ENCODE peak calls at places on chromosome 21, in nine cellular contexts. One of them, this sample, is unnamed.

GRCh38 chr21:33362044-33362555 is 37.3 kb downstream of the IFNAR1 start:
- ATAC-seq in IMR-90: no peak
- ATAC-seq in heart right ventricle: peak
- ATAC-seq in A549: no peak
- ATAC-seq in upper lobe of right lung: peak
- ATAC-seq in mucosa of descending colon: peak
- ATAC-seq in pancreas: peak
- ATAC-seq in upper lobe of left lung: peak
- ATAC-seq in B cell: peak
- ATAC-seq in this sample: no peak

GRCh38 chr21:42747267-42747701 is 93.9 kb downstream of the PDE9A start:
- ATAC-seq in IMR-90: no peak
- ATAC-seq in heart right ventricle: no peak
- ATAC-seq in A549: no peak
- ATAC-seq in upper lobe of right lung: peak
- ATAC-seq in mucosa of descending colon: peak
- ATAC-seq in pancreas: peak
- ATAC-seq in upper lobe of left lung: peak
- ATAC-seq in B cell: no peak
- ATAC-seq in this sample: no peak

GRCh38 chr21:31354604-31355443 is 10.8 kb upstream of the TIAM1 start:
- ATAC-seq in IMR-90: peak
- ATAC-seq in heart right ventricle: peak
- ATAC-seq in A549: no peak
- ATAC-seq in upper lobe of right lung: peak
- ATAC-seq in mucosa of descending colon: peak
- ATAC-seq in pancreas: peak
- ATAC-seq in upper lobe of left lung: no peak
- ATAC-seq in B cell: no peak
- ATAC-seq in this sample: no peak

GRCh38 chr21:31283025-31283424 is 61.0 kb downstream of the TIAM1 start:
- ATAC-seq in IMR-90: no peak
- ATAC-seq in heart right ventricle: no peak
- ATAC-seq in A549: no peak
- ATAC-seq in upper lobe of right lung: no peak
- ATAC-seq in mucosa of descending colon: peak
- ATAC-seq in pancreas: no peak
- ATAC-seq in upper lobe of left lung: no peak
- ATAC-seq in B cell: no peak
- ATAC-seq in this sample: no peak

GRCh38 chr21:32426592-32427051 is 14.1 kb downstream of the EVA1C start:
- ATAC-seq in IMR-90: peak
- ATAC-seq in heart right ventricle: no peak
- ATAC-seq in A549: peak
- ATAC-seq in upper lobe of right lung: no peak
- ATAC-seq in mucosa of descending colon: no peak
- ATAC-seq in pancreas: no peak
- ATAC-seq in upper lobe of left lung: peak
- ATAC-seq in B cell: no peak
- ATAC-seq in this sample: no peak

GRCh38 chr21:14739590-14739989 is 193.5 kb upstream of the SAMSN1 start:
- ATAC-seq in IMR-90: no peak
- ATAC-seq in heart right ventricle: no peak
- ATAC-seq in A549: no peak
- ATAC-seq in upper lobe of right lung: no peak
- ATAC-seq in mucosa of descending colon: no peak
- ATAC-seq in pancreas: no peak
- ATAC-seq in upper lobe of left lung: no peak
- ATAC-seq in B cell: no peak
- ATAC-seq in this sample: no peak

GRCh38 chr21:30707409-30707808 is 11.2 kb downstream of the KRTAP21-3 start:
- ATAC-seq in IMR-90: no peak
- ATAC-seq in heart right ventricle: no peak
- ATAC-seq in A549: no peak
- ATAC-seq in upper lobe of right lung: no peak
- ATAC-seq in mucosa of descending colon: no peak
- ATAC-seq in pancreas: no peak
- ATAC-seq in upper lobe of left lung: no peak
- ATAC-seq in B cell: no peak
- ATAC-seq in this sample: no peak

GRCh38 chr21:37219766-37220432 is 47.2 kb downstream of the VPS26C start:
- ATAC-seq in IMR-90: no peak
- ATAC-seq in heart right ventricle: no peak
- ATAC-seq in A549: no peak
- ATAC-seq in upper lobe of right lung: no peak
- ATAC-seq in mucosa of descending colon: no peak
- ATAC-seq in pancreas: no peak
- ATAC-seq in upper lobe of left lung: no peak
- ATAC-seq in B cell: no peak
- ATAC-seq in this sample: no peak

GRCh38 chr21:25171438-25171837 is 435.8 kb downstream of the MRPL39 start:
- ATAC-seq in IMR-90: no peak
- ATAC-seq in heart right ventricle: no peak
- ATAC-seq in A549: no peak
- ATAC-seq in upper lobe of right lung: no peak
- ATAC-seq in mucosa of descending colon: no peak
- ATAC-seq in pancreas: no peak
- ATAC-seq in upper lobe of left lung: no peak
- ATAC-seq in B cell: no peak
- ATAC-seq in this sample: no peak

GRCh38 chr21:31667141-31667540 is 7.6 kb downstream of the SOD1 start:
- ATAC-seq in IMR-90: no peak
- ATAC-seq in heart right ventricle: no peak
- ATAC-seq in A549: no peak
- ATAC-seq in upper lobe of right lung: no peak
- ATAC-seq in mucosa of descending colon: no peak
- ATAC-seq in pancreas: no peak
- ATAC-seq in upper lobe of left lung: no peak
- ATAC-seq in B cell: no peak
- ATAC-seq in this sample: no peak

GRCh38 chr21:38668501-38668900 is 137.2 kb upstream of the ETS2 start:
- ATAC-seq in IMR-90: no peak
- ATAC-seq in heart right ventricle: no peak
- ATAC-seq in A549: no peak
- ATAC-seq in upper lobe of right lung: no peak
- ATAC-seq in mucosa of descending colon: peak
- ATAC-seq in pancreas: no peak
- ATAC-seq in upper lobe of left lung: peak
- ATAC-seq in B cell: no peak
- ATAC-seq in this sample: no peak

GRCh38 chr21:44834951-44835646 is 17.2 kb upstream of the SUMO3 start:
- ATAC-seq in IMR-90: no peak
- ATAC-seq in heart right ventricle: no peak
- ATAC-seq in A549: peak
- ATAC-seq in upper lobe of right lung: no peak
- ATAC-seq in mucosa of descending colon: peak
- ATAC-seq in pancreas: no peak
- ATAC-seq in upper lobe of left lung: no peak
- ATAC-seq in B cell: no peak
- ATAC-seq in this sample: no peak

GRCh38 chr21:41032536-41032935 is 135.4 kb upstream of the BACE2 start:
- ATAC-seq in IMR-90: no peak
- ATAC-seq in heart right ventricle: no peak
- ATAC-seq in A549: no peak
- ATAC-seq in upper lobe of right lung: no peak
- ATAC-seq in mucosa of descending colon: no peak
- ATAC-seq in pancreas: no peak
- ATAC-seq in upper lobe of left lung: no peak
- ATAC-seq in B cell: no peak
- ATAC-seq in this sample: no peak

GRCh38 chr21:41024341-41025056 is 143.5 kb upstream of the BACE2 start:
- ATAC-seq in IMR-90: no peak
- ATAC-seq in heart right ventricle: no peak
- ATAC-seq in A549: no peak
- ATAC-seq in upper lobe of right lung: no peak
- ATAC-seq in mucosa of descending colon: no peak
- ATAC-seq in pancreas: peak
- ATAC-seq in upper lobe of left lung: no peak
- ATAC-seq in B cell: no peak
- ATAC-seq in this sample: no peak

GRCh38 chr21:41025057-41025390 is 142.9 kb upstream of the BACE2 start:
- ATAC-seq in IMR-90: no peak
- ATAC-seq in heart right ventricle: no peak
- ATAC-seq in A549: no peak
- ATAC-seq in upper lobe of right lung: no peak
- ATAC-seq in mucosa of descending colon: no peak
- ATAC-seq in pancreas: peak
- ATAC-seq in upper lobe of left lung: no peak
- ATAC-seq in B cell: no peak
- ATAC-seq in this sample: no peak

GRCh38 chr21:41023936-41024335 is 144.0 kb upstream of the BACE2 start:
- ATAC-seq in IMR-90: no peak
- ATAC-seq in heart right ventricle: no peak
- ATAC-seq in A549: no peak
- ATAC-seq in upper lobe of right lung: no peak
- ATAC-seq in mucosa of descending colon: no peak
- ATAC-seq in pancreas: no peak
- ATAC-seq in upper lobe of left lung: no peak
- ATAC-seq in B cell: no peak
- ATAC-seq in this sample: no peak

GRCh38 chr21:41029573-41029972 is 138.4 kb upstream of the BACE2 start:
- ATAC-seq in IMR-90: no peak
- ATAC-seq in heart right ventricle: no peak
- ATAC-seq in A549: no peak
- ATAC-seq in upper lobe of right lung: no peak
- ATAC-seq in mucosa of descending colon: no peak
- ATAC-seq in pancreas: no peak
- ATAC-seq in upper lobe of left lung: no peak
- ATAC-seq in B cell: no peak
- ATAC-seq in this sample: no peak
- TF ChIP-seq CTCF in IMR-90: no peak
- TF ChIP-seq CTCF in heart right ventricle: no peak
- TF ChIP-seq CTCF in A549: no peak
- TF ChIP-seq CTCF in upper lobe of right lung: no peak
- TF ChIP-seq CTCF in mucosa of descending colon: no peak
- TF ChIP-seq CTCF in pancreas: no peak
- TF ChIP-seq CTCF in upper lobe of left lung: no peak
- TF ChIP-seq CTCF in B cell: no peak
- TF ChIP-seq CTCF in this sample: no peak

DNA sequence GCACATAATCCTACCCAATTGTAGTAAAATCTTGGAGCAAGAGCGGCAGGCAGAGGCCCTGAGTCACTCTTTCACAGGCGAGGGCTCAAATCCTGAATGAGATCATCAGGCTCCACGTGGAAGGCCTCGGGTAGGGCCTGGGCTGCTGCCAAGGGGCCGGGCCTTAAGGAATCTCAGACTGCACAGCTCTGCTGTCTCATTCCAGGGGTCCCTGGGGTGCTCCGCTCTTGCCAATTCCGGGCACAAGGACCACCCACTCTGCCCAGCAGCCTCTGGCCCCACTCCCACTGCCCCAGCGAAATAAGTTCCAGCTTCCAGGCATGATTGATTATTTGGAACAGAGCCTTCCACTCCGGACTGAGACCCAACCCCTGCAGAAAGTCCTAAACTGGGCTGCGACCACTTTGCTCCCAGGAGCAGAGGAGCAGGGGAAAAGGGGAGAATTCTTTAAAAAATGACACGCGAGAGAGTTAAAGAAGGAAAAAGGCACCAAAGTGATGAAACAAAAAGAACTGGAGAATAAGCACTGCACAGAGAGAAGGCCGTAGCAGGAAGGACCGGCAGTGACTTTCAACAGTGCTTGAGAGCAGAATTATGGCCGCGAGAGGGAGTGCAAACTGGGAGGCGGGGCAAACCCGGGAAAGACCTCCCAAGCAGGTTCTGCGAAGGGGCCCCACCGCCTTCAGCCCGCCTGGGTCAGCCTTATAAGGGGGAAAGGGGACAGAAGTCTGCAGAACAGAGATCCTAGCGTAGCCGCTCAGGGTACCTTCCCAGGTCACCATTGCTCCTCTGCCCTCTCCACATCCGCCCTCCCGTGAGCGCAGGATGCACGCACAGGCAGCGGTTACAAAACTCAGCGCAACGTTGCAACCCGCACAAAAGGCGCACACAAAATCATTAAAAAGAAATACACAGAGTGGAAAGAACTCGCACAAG is 2.0 kb downstream of the ADAMTS1 start:
- ATAC-seq in IMR-90: peak
- ATAC-seq in heart right ventricle: peak
- ATAC-seq in A549: peak
- ATAC-seq in upper lobe of right lung: peak
- ATAC-seq in mucosa of descending colon: peak
- ATAC-seq in pancreas: peak
- ATAC-seq in upper lobe of left lung: peak
- ATAC-seq in B cell: no peak
- ATAC-seq in this sample: peak
- TF ChIP-seq CTCF in IMR-90: no peak
- TF ChIP-seq CTCF in heart right ventricle: peak
- TF ChIP-seq CTCF in A549: no peak
- TF ChIP-seq CTCF in upper lobe of right lung: no peak
- TF ChIP-seq CTCF in mucosa of descending colon: no peak
- TF ChIP-seq CTCF in pancreas: no peak
- TF ChIP-seq CTCF in upper lobe of left lung: no peak
- TF ChIP-seq CTCF in B cell: no peak
- TF ChIP-seq CTCF in this sample: peak

GRCh38 chr21:26236281-26236680 is 65.7 kb upstream of the APP start:
- ATAC-seq in IMR-90: no peak
- ATAC-seq in heart right ventricle: no peak
- ATAC-seq in A549: no peak
- ATAC-seq in upper lobe of right lung: no peak
- ATAC-seq in mucosa of descending colon: no peak
- ATAC-seq in pancreas: no peak
- ATAC-seq in upper lobe of left lung: no peak
- ATAC-seq in B cell: no peak
- ATAC-seq in this sample: no peak
- TF ChIP-seq CTCF in IMR-90: no peak
- TF ChIP-seq CTCF in heart right ventricle: no peak
- TF ChIP-seq CTCF in A549: no peak
- TF ChIP-seq CTCF in upper lobe of right lung: no peak
- TF ChIP-seq CTCF in mucosa of descending colon: no peak
- TF ChIP-seq CTCF in pancreas: no peak
- TF ChIP-seq CTCF in upper lobe of left lung: no peak
- TF ChIP-seq CTCF in B cell: no peak
- TF ChIP-seq CTCF in this sample: no peak

GRCh38 chr21:46161800-46162592 is 6.6 kb upstream of the FTCD start:
- ATAC-seq in IMR-90: no peak
- ATAC-seq in heart right ventricle: no peak
- ATAC-seq in A549: peak
- ATAC-seq in upper lobe of right lung: no peak
- ATAC-seq in mucosa of descending colon: no peak
- ATAC-seq in pancreas: no peak
- ATAC-seq in upper lobe of left lung: peak
- ATAC-seq in B cell: no peak
- ATAC-seq in this sample: no peak

GRCh38 chr21:46159390-46159789 is 4.0 kb upstream of the FTCD start:
- ATAC-seq in IMR-90: no peak
- ATAC-seq in heart right ventricle: no peak
- ATAC-seq in A549: no peak
- ATAC-seq in upper lobe of right lung: no peak
- ATAC-seq in mucosa of descending colon: no peak
- ATAC-seq in pancreas: no peak
- ATAC-seq in upper lobe of left lung: no peak
- ATAC-seq in B cell: no peak
- ATAC-seq in this sample: no peak

GRCh38 chr21:46160563-46161179 is 5.3 kb upstream of the FTCD start:
- ATAC-seq in IMR-90: no peak
- ATAC-seq in heart right ventricle: no peak
- ATAC-seq in A549: peak
- ATAC-seq in upper lobe of right lung: no peak
- ATAC-seq in mucosa of descending colon: no peak
- ATAC-seq in pancreas: no peak
- ATAC-seq in upper lobe of left lung: no peak
- ATAC-seq in B cell: no peak
- ATAC-seq in this sample: no peak

GRCh38 chr21:46159841-46160562 is 4.6 kb upstream of the FTCD start:
- ATAC-seq in IMR-90: no peak
- ATAC-seq in heart right ventricle: no peak
- ATAC-seq in A549: peak
- ATAC-seq in upper lobe of right lung: no peak
- ATAC-seq in mucosa of descending colon: no peak
- ATAC-seq in pancreas: no peak
- ATAC-seq in upper lobe of left lung: no peak
- ATAC-seq in B cell: no peak
- ATAC-seq in this sample: no peak

GRCh38 chr21:46161180-46161799 is 5.9 kb upstream of the FTCD start:
- ATAC-seq in IMR-90: no peak
- ATAC-seq in heart right ventricle: no peak
- ATAC-seq in A549: peak
- ATAC-seq in upper lobe of right lung: no peak
- ATAC-seq in mucosa of descending colon: no peak
- ATAC-seq in pancreas: no peak
- ATAC-seq in upper lobe of left lung: no peak
- ATAC-seq in B cell: no peak
- ATAC-seq in this sample: no peak
- TF ChIP-seq CTCF in IMR-90: no peak
- TF ChIP-seq CTCF in heart right ventricle: no peak
- TF ChIP-seq CTCF in A549: no peak
- TF ChIP-seq CTCF in upper lobe of right lung: no peak
- TF ChIP-seq CTCF in mucosa of descending colon: no peak
- TF ChIP-seq CTCF in pancreas: no peak
- TF ChIP-seq CTCF in upper lobe of left lung: no peak
- TF ChIP-seq CTCF in B cell: no peak
- TF ChIP-seq CTCF in this sample: no peak